ENCODE peak calls at places on chromosomes 16 and 17, in seven cellular contexts. G is right lobe of liver; L is effector memory CD4-positive, alpha-beta T cell; B is upper lobe of right lung; U is colonic mucosa; S is CD8-positive, alpha-beta T cell; N is endothelial cell of umbilical vein. Z is an unnamed sample.

GRCh38 chr16:30956601-30957455 is 726 bp upstream of the SETD1A start:
- DNase-seq in G (peak), L (peak), B (peak), U (peak), S (peak), N (peak), Z (peak)

GRCh38 chr16:13923703-13924298 is 3.8 kb downstream of the ERCC4 start:
- DNase-seq in G (no peak), L (no peak), B (no peak), U (no peak), S (no peak), N (peak), Z (peak)

GRCh38 chr17:42906772-42907171 is 6.2 kb downstream of the G6PC1 start:
- DNase-seq in G (no peak), L (no peak), B (no peak), U (no peak), S (no peak), N (no peak), Z (no peak)

GRCh38 chr17:2837147-2837561 is 40.9 kb downstream of the RAP1GAP2 start:
- DNase-seq in G (no peak), L (peak), B (no peak), U (no peak), S (no peak), N (no peak), Z (no peak)

GRCh38 chr17:40113961-40114272 is 7.9 kb upstream of the MSL1 start:
- DNase-seq in G (no peak), L (no peak), B (no peak), U (no peak), S (no peak), N (no peak), Z (peak)

GRCh38 chr16:2027024-2028010 is 615 bp downstream of the NHERF2 start:
- DNase-seq in G (peak), L (no peak), B (peak), U (no peak), S (no peak), N (peak), Z (peak)

GRCh38 chr17:78999947-79000395 is 9.6 kb downstream of the CANT1 start:
- DNase-seq in G (no peak), L (no peak), B (no peak), U (no peak), S (no peak), N (no peak), Z (no peak)

GRCh38 chr17:64498308-64499203 is 1.7 kb upstream of the POLG2 start:
- DNase-seq in G (no peak), L (no peak), B (no peak), U (no peak), S (no peak), N (no peak), Z (no peak)

GRCh38 chr16:15954814-15955151 is 5.4 kb downstream of the ABCC1 start:
- DNase-seq in G (no peak), L (no peak), B (no peak), U (no peak), S (no peak), N (no peak), Z (peak)

GRCh38 chr16:5027575-5028235 is 6.0 kb downstream of the NAGPA start:
- DNase-seq in G (no peak), L (no peak), B (no peak), U (no peak), S (no peak), N (no peak), Z (no peak)

GRCh38 chr16:3063617-3064389 is 1.6 kb upstream of the IL32 start:
- DNase-seq in G (no peak), L (no peak), B (no peak), U (no peak), S (no peak), N (no peak), Z (no peak)
- H3K27ac ChIP-seq in G (no peak), L (peak), B (no peak), U (peak), S (peak), N (no peak), Z (no peak)

DNA sequence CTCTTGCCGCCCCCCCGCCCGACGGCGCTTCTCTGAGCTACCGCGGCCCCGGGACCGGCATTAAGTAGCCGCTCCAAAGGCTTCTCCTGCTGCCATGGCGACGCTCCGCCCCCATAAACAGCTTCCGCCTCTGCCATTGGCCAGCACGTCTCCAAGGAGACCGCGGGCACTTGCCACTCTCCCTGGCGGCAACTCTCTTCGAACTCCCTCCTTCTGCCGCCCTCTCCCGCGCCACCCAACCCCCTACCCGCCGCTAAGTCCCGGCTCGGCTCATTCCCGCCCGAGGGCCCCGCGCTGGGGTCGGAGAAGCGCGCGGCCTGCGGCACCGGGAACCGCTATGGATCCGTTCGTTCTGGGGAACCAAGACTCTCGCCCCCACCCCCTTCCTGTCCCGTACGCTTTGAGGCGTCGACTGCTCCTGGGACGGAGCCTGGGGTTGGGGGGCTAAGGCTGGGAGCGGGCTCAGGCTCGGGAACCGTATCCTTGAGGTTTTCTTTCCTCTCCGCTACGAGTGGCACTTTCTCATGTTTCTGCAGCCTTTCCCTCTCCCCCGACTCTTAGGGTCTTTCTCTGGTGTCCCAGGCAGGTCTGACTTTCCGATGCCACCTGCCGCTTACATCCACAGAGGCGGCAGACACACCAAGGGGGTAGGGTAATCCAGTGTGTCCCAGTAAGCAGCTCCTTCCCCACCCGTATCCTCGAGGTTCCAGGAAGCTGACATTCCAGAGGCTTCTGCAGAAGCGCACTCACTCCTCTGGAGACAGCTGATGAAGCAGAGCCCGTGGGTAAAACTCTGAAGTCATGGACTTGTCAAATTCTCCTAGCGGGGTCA is at the start of gene FOXJ1:
- DNase-seq in G (peak), L (peak), B (peak), U (peak), S (peak), N (peak), Z (peak)
- H3K27ac ChIP-seq in G (no peak), L (peak), B (no peak), U (no peak), S (peak), N (no peak), Z (no peak)

DNA sequence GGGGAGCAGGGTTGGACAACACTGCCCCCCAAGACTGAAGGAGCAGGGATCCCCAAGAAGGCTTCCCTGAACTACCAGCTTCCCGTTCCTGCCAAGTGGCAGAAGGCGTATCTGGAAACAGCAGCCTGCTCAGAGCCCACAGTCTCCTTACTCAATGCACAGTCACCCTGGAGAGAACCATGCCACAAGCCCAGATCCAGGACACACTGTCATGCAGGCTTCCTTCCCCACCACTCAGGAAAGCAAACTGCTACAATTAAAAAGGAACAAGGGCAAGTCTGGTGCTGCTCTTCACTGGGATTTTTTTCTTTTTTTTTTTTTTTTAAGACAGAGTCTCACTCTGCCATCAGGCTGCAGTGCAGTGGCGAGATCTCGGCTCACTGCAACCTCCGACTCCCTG is 8.2 kb downstream of the WDR45B start:
- DNase-seq in G (peak), L (no peak), B (no peak), U (no peak), S (no peak), N (no peak), Z (no peak)
- H3K27ac ChIP-seq in G (no peak), L (no peak), B (no peak), U (no peak), S (no peak), N (no peak), Z (no peak)

DNA sequence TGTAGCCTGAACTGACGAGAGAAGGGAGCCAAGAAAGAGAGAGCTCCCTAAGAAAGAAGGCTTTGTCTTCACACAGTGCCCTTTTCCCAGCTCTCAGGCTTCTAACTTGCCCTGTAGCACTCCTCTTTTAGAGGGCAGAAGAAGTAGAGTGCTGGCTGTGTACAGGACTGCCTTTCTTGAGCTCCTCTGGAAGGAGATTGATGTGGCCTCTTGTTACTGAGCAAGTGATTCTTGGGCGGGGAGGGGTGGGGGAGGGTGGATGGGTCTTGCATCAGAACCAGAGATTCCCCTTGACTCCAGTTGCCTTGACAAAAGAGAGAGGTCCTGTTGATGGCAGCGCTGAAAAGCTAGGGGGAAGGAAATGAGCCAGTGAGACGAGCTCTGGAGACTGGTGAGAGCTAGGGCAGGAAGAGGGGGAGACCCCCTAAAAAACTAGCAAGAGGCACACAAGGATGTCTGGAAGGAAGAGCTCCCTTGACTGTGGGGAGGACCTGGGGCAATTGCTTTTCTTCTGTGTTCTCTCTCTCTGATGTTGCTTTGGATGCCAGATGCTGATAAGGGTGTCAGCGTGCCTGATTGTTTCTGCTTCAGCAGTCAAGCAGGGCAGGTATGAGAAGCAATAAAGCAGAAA is 18.4 kb downstream of the GPR179 start:
- DNase-seq in G (no peak), L (no peak), B (no peak), U (no peak), S (no peak), N (no peak), Z (peak)
- H3K27ac ChIP-seq in G (no peak), L (no peak), B (no peak), U (no peak), S (no peak), N (no peak), Z (no peak)

Z was measured in fibroblast of lung.